ENCODE peak calls at places on chromosomes 7 and 10, in four cellular contexts. One of them, this sample, is unnamed.

GRCh38 chr10:30000802-30001571 is 58.4 kb downstream of the JCAD start:
- DNase-seq in CD4-positive, alpha-beta T cell: no peak
- DNase-seq in psoas muscle: peak; percentile 32
- DNase-seq in A673: peak; percentile 77
- DNase-seq in this sample: no peak

GRCh38 chr10:47361293-47361692 is 13.1 kb downstream of the RBP3 start:
- DNase-seq in CD4-positive, alpha-beta T cell: no peak
- DNase-seq in psoas muscle: no peak
- DNase-seq in A673: peak; percentile 52
- DNase-seq in this sample: no peak

GRCh38 chr10:109029870-109030269 is 893.4 kb downstream of the XPNPEP1 start:
- DNase-seq in CD4-positive, alpha-beta T cell: no peak
- DNase-seq in psoas muscle: no peak
- DNase-seq in A673: no peak
- DNase-seq in this sample: no peak

GRCh38 chr7:978416-979091 is 3.2 kb upstream of the COX19 start:
- DNase-seq in CD4-positive, alpha-beta T cell: no peak
- DNase-seq in psoas muscle: no peak
- DNase-seq in A673: no peak
- DNase-seq in this sample: no peak

GRCh38 chr7:39589323-39590111 is 23.3 kb downstream of the YAE1 start:
- DNase-seq in CD4-positive, alpha-beta T cell: peak; percentile 46
- DNase-seq in psoas muscle: no peak
- DNase-seq in A673: peak; percentile 60
- DNase-seq in this sample: no peak

GRCh38 chr10:117152668-117153067 is 14.6 kb upstream of the VAX1 start:
- DNase-seq in CD4-positive, alpha-beta T cell: no peak
- DNase-seq in psoas muscle: no peak
- DNase-seq in A673: peak; percentile 32
- DNase-seq in this sample: no peak

GRCh38 chr7:151757274-151757673 is 119.6 kb downstream of the PRKAG2 start:
- DNase-seq in CD4-positive, alpha-beta T cell: no peak
- DNase-seq in psoas muscle: no peak
- DNase-seq in A673: no peak
- DNase-seq in this sample: no peak

GRCh38 chr10:49151025-49151445 is 17.2 kb upstream of the FAM170B start:
- DNase-seq in CD4-positive, alpha-beta T cell: no peak
- DNase-seq in psoas muscle: no peak
- DNase-seq in A673: no peak
- DNase-seq in this sample: no peak

GRCh38 chr7:115754226-115754625 is 276.3 kb downstream of the TFEC start:
- DNase-seq in CD4-positive, alpha-beta T cell: no peak
- DNase-seq in psoas muscle: no peak
- DNase-seq in A673: no peak
- DNase-seq in this sample: no peak

GRCh38 chr10:6059506-6059905 is 2.7 kb downstream of the IL2RA start:
- DNase-seq in CD4-positive, alpha-beta T cell: no peak
- DNase-seq in psoas muscle: no peak
- DNase-seq in A673: no peak
- DNase-seq in this sample: no peak

GRCh38 chr10:70960783-70961570 is 72.6 kb upstream of the PCBD1 start:
- DNase-seq in CD4-positive, alpha-beta T cell: no peak
- DNase-seq in psoas muscle: no peak
- DNase-seq in A673: no peak
- DNase-seq in this sample: no peak

GRCh38 chr10:104325436-104326430 is 12.5 kb downstream of the ITPRIP start:
- DNase-seq in CD4-positive, alpha-beta T cell: no peak
- DNase-seq in psoas muscle: peak; percentile 59
- DNase-seq in A673: no peak
- DNase-seq in this sample: peak; percentile 80

GRCh38 chr7:45691155-45691656 is 117.0 kb downstream of the ADCY1 start:
- DNase-seq in CD4-positive, alpha-beta T cell: no peak
- DNase-seq in psoas muscle: no peak
- DNase-seq in A673: no peak
- DNase-seq in this sample: no peak

GRCh38 chr7:108129018-108129965 is 869 bp downstream of the LAMB4 start:
- DNase-seq in CD4-positive, alpha-beta T cell: no peak
- DNase-seq in psoas muscle: no peak
- DNase-seq in A673: no peak
- DNase-seq in this sample: no peak

GRCh38 chr10:24882047-24882698 is 70.2 kb downstream of the PRTFDC1 start:
- DNase-seq in CD4-positive, alpha-beta T cell: peak; percentile 17
- DNase-seq in psoas muscle: no peak
- DNase-seq in A673: peak; percentile 73
- DNase-seq in this sample: no peak

GRCh38 chr10:80535671-80536360 is 1.9 kb upstream of the SH2D4B start:
- DNase-seq in CD4-positive, alpha-beta T cell: peak; percentile 66
- DNase-seq in psoas muscle: peak; percentile 60
- DNase-seq in A673: peak; percentile 59
- DNase-seq in this sample: peak; percentile 88

GRCh38 chr10:74213571-74214162 is 62.6 kb downstream of the ADK start:
- DNase-seq in CD4-positive, alpha-beta T cell: peak; percentile 19
- DNase-seq in psoas muscle: peak; percentile 20
- DNase-seq in A673: peak; percentile 64
- DNase-seq in this sample: no peak

GRCh38 chr7:139762886-139763285 is 14.9 kb downstream of the HIPK2 start:
- DNase-seq in CD4-positive, alpha-beta T cell: no peak
- DNase-seq in psoas muscle: no peak
- DNase-seq in A673: no peak
- DNase-seq in this sample: no peak
- H3K27me3 ChIP-seq in CD4-positive, alpha-beta T cell: no peaks in the 10 kb centered on the region
- H3K27me3 ChIP-seq in psoas muscle: no peaks in the 10 kb centered on the region
- H3K27me3 ChIP-seq in A673: no peaks in the 10 kb centered on the region
- H3K27me3 ChIP-seq in this sample: no peaks in the 10 kb centered on the region

GRCh38 chr10:4916086-4916716 is 47.0 kb upstream of the AKR1C1 start:
- DNase-seq in CD4-positive, alpha-beta T cell: no peak
- DNase-seq in psoas muscle: no peak
- DNase-seq in A673: no peak
- DNase-seq in this sample: no peak

GRCh38 chr10:4909118-4909517 is 54.1 kb upstream of the AKR1C1 start:
- DNase-seq in CD4-positive, alpha-beta T cell: no peak
- DNase-seq in psoas muscle: no peak
- DNase-seq in A673: no peak
- DNase-seq in this sample: peak; percentile 62

GRCh38 chr10:4918236-4918635 is 45.0 kb upstream of the AKR1C1 start:
- DNase-seq in CD4-positive, alpha-beta T cell: no peak
- DNase-seq in psoas muscle: no peak
- DNase-seq in A673: no peak
- DNase-seq in this sample: no peak

GRCh38 chr10:4914213-4914850 is 48.9 kb upstream of the AKR1C1 start:
- DNase-seq in CD4-positive, alpha-beta T cell: no peak
- DNase-seq in psoas muscle: no peak
- DNase-seq in A673: no peak
- DNase-seq in this sample: no peak
- H3K9me3 ChIP-seq in CD4-positive, alpha-beta T cell: no peaks in the 10 kb centered on the region
- H3K9me3 ChIP-seq in psoas muscle: no peaks in the 10 kb centered on the region
- H3K9me3 ChIP-seq in A673: no peaks in the 10 kb centered on the region
- H3K9me3 ChIP-seq in this sample: no peaks in the 10 kb centered on the region

DNA sequence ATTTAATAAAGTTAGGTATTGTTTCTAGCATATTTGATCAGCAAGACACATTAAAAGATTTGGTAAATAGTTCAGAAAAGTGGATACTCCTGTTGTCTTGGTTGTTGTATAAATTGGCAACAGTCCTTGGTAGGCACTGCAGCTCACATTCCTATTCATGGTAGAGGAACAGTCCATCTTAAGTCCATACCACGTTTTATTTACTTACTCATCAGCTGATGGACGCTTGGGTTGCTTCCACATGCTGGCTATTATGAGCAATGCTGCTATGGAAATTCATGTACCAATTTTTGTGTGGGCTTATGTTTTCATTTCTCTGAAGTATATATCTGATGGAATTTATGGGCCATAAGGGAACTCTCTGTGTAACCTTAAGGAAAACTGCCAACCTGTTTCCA is 43.3 kb downstream of the C10orf120 start:
- DNase-seq in CD4-positive, alpha-beta T cell: no peak
- DNase-seq in psoas muscle: no peak
- DNase-seq in A673: no peak
- DNase-seq in this sample: no peak
- H3K27me3 ChIP-seq in CD4-positive, alpha-beta T cell: peaks cover 4% of the 10 kb centered on the region
- H3K27me3 ChIP-seq in psoas muscle: no peaks in the 10 kb centered on the region
- H3K27me3 ChIP-seq in A673: peaks cover 79% of the 10 kb centered on the region
- H3K27me3 ChIP-seq in this sample: no peaks in the 10 kb centered on the region

DNA sequence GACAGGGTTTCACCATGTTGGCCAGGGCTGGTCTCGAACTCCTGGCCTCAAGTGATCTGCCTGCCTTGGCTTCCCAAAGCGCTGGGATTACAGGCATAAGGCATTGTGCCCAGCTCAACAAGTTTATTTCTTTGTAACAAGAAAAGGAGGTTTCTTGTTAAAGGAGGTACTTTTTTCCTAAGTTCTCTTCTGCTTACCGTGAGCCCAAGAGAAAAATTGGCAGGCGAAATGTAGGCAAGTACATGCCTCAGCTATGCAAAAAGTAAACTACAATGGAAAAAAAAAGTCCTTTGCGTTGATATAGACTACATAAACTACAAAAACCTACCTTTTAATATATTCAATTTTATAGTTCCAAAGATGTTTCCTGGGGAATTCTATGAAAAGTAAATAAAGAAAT is 122.6 kb downstream of the DKK1 start:
- DNase-seq in CD4-positive, alpha-beta T cell: no peak
- DNase-seq in psoas muscle: no peak
- DNase-seq in A673: no peak
- DNase-seq in this sample: no peak
- H3K9me3 ChIP-seq in CD4-positive, alpha-beta T cell: no peaks in the 10 kb centered on the region
- H3K9me3 ChIP-seq in psoas muscle: no peaks in the 10 kb centered on the region
- H3K9me3 ChIP-seq in A673: no peaks in the 10 kb centered on the region
- H3K9me3 ChIP-seq in this sample: peaks cover 2% of the 10 kb centered on the region

DNA sequence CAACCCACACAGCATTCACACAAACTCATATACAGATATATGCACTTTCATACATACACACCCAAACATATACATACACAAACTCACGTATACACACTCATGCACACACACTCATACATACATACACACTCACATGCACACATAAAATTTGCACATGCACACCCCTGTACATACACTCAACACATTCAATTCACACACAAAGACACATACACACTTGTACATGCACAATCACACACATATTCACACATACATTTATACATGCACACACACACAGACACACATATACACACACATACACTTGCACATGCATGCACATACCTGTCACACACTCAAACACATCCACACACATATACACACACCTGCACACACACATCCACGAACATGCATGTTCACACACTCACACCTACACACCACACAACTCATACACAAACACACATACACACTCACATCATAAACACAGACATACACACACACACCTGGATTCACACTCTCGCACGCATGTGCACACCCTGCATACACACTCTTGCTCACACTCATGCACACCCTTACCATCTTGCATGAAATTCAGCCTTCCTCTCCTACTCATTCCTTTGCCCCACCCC is 451.2 kb downstream of the GRID1 start:
- DNase-seq in CD4-positive, alpha-beta T cell: no peak
- DNase-seq in psoas muscle: no peak
- DNase-seq in A673: no peak
- DNase-seq in this sample: no peak
- H3K27me3 ChIP-seq in CD4-positive, alpha-beta T cell: no peaks in the 10 kb centered on the region
- H3K27me3 ChIP-seq in psoas muscle: peaks cover 2% of the 10 kb centered on the region
- H3K27me3 ChIP-seq in A673: no peaks in the 10 kb centered on the region
- H3K27me3 ChIP-seq in this sample: no peaks in the 10 kb centered on the region

GRCh38 chr7:64874114-64874513 is 29.0 kb upstream of the ZNF273 start:
- DNase-seq in CD4-positive, alpha-beta T cell: no peak
- DNase-seq in psoas muscle: no peak
- DNase-seq in A673: no peak
- DNase-seq in this sample: no peak

GRCh38 chr7:64872809-64873500 is 30.1 kb upstream of the ZNF273 start:
- DNase-seq in CD4-positive, alpha-beta T cell: no peak
- DNase-seq in psoas muscle: no peak
- DNase-seq in A673: no peak
- DNase-seq in this sample: no peak

GRCh38 chr7:64874562-64875250 is 28.4 kb upstream of the ZNF273 start:
- DNase-seq in CD4-positive, alpha-beta T cell: no peak
- DNase-seq in psoas muscle: no peak
- DNase-seq in A673: no peak
- DNase-seq in this sample: no peak

GRCh38 chr7:64872351-64872750 is 30.7 kb upstream of the ZNF273 start:
- DNase-seq in CD4-positive, alpha-beta T cell: no peak
- DNase-seq in psoas muscle: no peak
- DNase-seq in A673: no peak
- DNase-seq in this sample: no peak

GRCh38 chr7:64873517-64873916 is 29.6 kb upstream of the ZNF273 start:
- DNase-seq in CD4-positive, alpha-beta T cell: no peak
- DNase-seq in psoas muscle: no peak
- DNase-seq in A673: no peak
- DNase-seq in this sample: no peak
- H3K9me3 ChIP-seq in CD4-positive, alpha-beta T cell: no peaks in the 10 kb centered on the region
- H3K9me3 ChIP-seq in psoas muscle: no peaks in the 10 kb centered on the region
- H3K9me3 ChIP-seq in A673: no peaks in the 10 kb centered on the region
- H3K9me3 ChIP-seq in this sample: no peaks in the 10 kb centered on the region

GRCh38 chr10:23194966-23195845 is 3.1 kb downstream of the PTF1A start:
- DNase-seq in CD4-positive, alpha-beta T cell: no peak
- DNase-seq in psoas muscle: no peak
- DNase-seq in A673: no peak
- DNase-seq in this sample: no peak
- H3K27me3 ChIP-seq in CD4-positive, alpha-beta T cell: peaks cover 86% of the 10 kb centered on the region
- H3K27me3 ChIP-seq in psoas muscle: peaks cover 25% of the 10 kb centered on the region
- H3K27me3 ChIP-seq in A673: peaks cover 99% of the 10 kb centered on the region
- H3K27me3 ChIP-seq in this sample: no peaks in the 10 kb centered on the region

This sample was measured in aorta.